ENCODE peak calls at places on chromosome 13, in six cellular contexts. One of them, this sample, is unnamed.

GRCh38 chr13:106029901-106030300 is 505.6 kb downstream of the EFNB2 start:
- DNase-seq in thoracic aorta: no peak
- DNase-seq in CD4-positive, CD25-positive, alpha-beta regulatory T cell: no peak
- DNase-seq in upper lobe of left lung: no peak
- DNase-seq in heart left ventricle: no peak
- DNase-seq in ovary: no peak
- DNase-seq in this sample: no peak

GRCh38 chr13:100301418-100301817 is 212.5 kb downstream of the PCCA start:
- DNase-seq in thoracic aorta: no peak
- DNase-seq in CD4-positive, CD25-positive, alpha-beta regulatory T cell: no peak
- DNase-seq in upper lobe of left lung: no peak
- DNase-seq in heart left ventricle: no peak
- DNase-seq in ovary: no peak
- DNase-seq in this sample: no peak

GRCh38 chr13:95536629-95537241 is 15.8 kb upstream of the CLDN10 start:
- DNase-seq in thoracic aorta: no peak
- DNase-seq in CD4-positive, CD25-positive, alpha-beta regulatory T cell: peak; percentile 6
- DNase-seq in upper lobe of left lung: no peak
- DNase-seq in heart left ventricle: no peak
- DNase-seq in ovary: no peak
- DNase-seq in this sample: no peak

GRCh38 chr13:73970413-73971055 is 163.7 kb downstream of the KLF12 start:
- DNase-seq in thoracic aorta: no peak
- DNase-seq in CD4-positive, CD25-positive, alpha-beta regulatory T cell: no peak
- DNase-seq in upper lobe of left lung: no peak
- DNase-seq in heart left ventricle: no peak
- DNase-seq in ovary: no peak
- DNase-seq in this sample: no peak

GRCh38 chr13:112056739-112057433 is 10.1 kb upstream of the SOX1 start:
- DNase-seq in thoracic aorta: no peak
- DNase-seq in CD4-positive, CD25-positive, alpha-beta regulatory T cell: no peak
- DNase-seq in upper lobe of left lung: peak; percentile 80
- DNase-seq in heart left ventricle: no peak
- DNase-seq in ovary: no peak
- DNase-seq in this sample: no peak

GRCh38 chr13:51811920-51812328 is 8.0 kb upstream of the DHRS12 start:
- DNase-seq in thoracic aorta: no peak
- DNase-seq in CD4-positive, CD25-positive, alpha-beta regulatory T cell: no peak
- DNase-seq in upper lobe of left lung: no peak
- DNase-seq in heart left ventricle: peak; percentile 40
- DNase-seq in ovary: no peak
- DNase-seq in this sample: no peak

GRCh38 chr13:78934336-78934735 is 275.4 kb upstream of the OBI1 start:
- DNase-seq in thoracic aorta: no peak
- DNase-seq in CD4-positive, CD25-positive, alpha-beta regulatory T cell: no peak
- DNase-seq in upper lobe of left lung: no peak
- DNase-seq in heart left ventricle: no peak
- DNase-seq in ovary: no peak
- DNase-seq in this sample: no peak

GRCh38 chr13:34156841-34157365 is 339.0 kb downstream of the RFC3 start:
- DNase-seq in thoracic aorta: peak; percentile 66
- DNase-seq in CD4-positive, CD25-positive, alpha-beta regulatory T cell: no peak
- DNase-seq in upper lobe of left lung: no peak
- DNase-seq in heart left ventricle: peak; percentile 82
- DNase-seq in ovary: peak; percentile 40
- DNase-seq in this sample: peak; percentile 47

GRCh38 chr13:84121456-84121855 is 239.2 kb upstream of the SLITRK1 start:
- DNase-seq in thoracic aorta: no peak
- DNase-seq in CD4-positive, CD25-positive, alpha-beta regulatory T cell: no peak
- DNase-seq in upper lobe of left lung: no peak
- DNase-seq in heart left ventricle: no peak
- DNase-seq in ovary: no peak
- DNase-seq in this sample: no peak

GRCh38 chr13:89923731-89924130 is 1423.8 kb upstream of the MIR17HG start:
- DNase-seq in thoracic aorta: no peak
- DNase-seq in CD4-positive, CD25-positive, alpha-beta regulatory T cell: no peak
- DNase-seq in upper lobe of left lung: no peak
- DNase-seq in heart left ventricle: no peak
- DNase-seq in ovary: no peak
- DNase-seq in this sample: no peak

GRCh38 chr13:76148926-76149325 is 512.8 kb downstream of the LMO7 start:
- DNase-seq in thoracic aorta: no peak
- DNase-seq in CD4-positive, CD25-positive, alpha-beta regulatory T cell: no peak
- DNase-seq in upper lobe of left lung: no peak
- DNase-seq in heart left ventricle: no peak
- DNase-seq in ovary: no peak
- DNase-seq in this sample: no peak

GRCh38 chr13:20348018-20348417 is 115.9 kb upstream of the GJB6 start:
- DNase-seq in thoracic aorta: no peak
- DNase-seq in CD4-positive, CD25-positive, alpha-beta regulatory T cell: no peak
- DNase-seq in upper lobe of left lung: no peak
- DNase-seq in heart left ventricle: no peak
- DNase-seq in ovary: no peak
- DNase-seq in this sample: no peak

GRCh38 chr13:45441633-45442032 is 23.1 kb upstream of the COG3 start:
- DNase-seq in thoracic aorta: no peak
- DNase-seq in CD4-positive, CD25-positive, alpha-beta regulatory T cell: no peak
- DNase-seq in upper lobe of left lung: no peak
- DNase-seq in heart left ventricle: no peak
- DNase-seq in ovary: no peak
- DNase-seq in this sample: no peak

GRCh38 chr13:93535256-93535655 is 308.6 kb downstream of the GPC6 start:
- DNase-seq in thoracic aorta: no peak
- DNase-seq in CD4-positive, CD25-positive, alpha-beta regulatory T cell: no peak
- DNase-seq in upper lobe of left lung: no peak
- DNase-seq in heart left ventricle: no peak
- DNase-seq in ovary: no peak
- DNase-seq in this sample: no peak

GRCh38 chr13:113033498-113033897 is 64.5 kb downstream of the MCF2L start:
- DNase-seq in thoracic aorta: no peak
- DNase-seq in CD4-positive, CD25-positive, alpha-beta regulatory T cell: no peak
- DNase-seq in upper lobe of left lung: peak; percentile 41
- DNase-seq in heart left ventricle: peak; percentile 20
- DNase-seq in ovary: no peak
- DNase-seq in this sample: no peak

GRCh38 chr13:111483621-111483987 is 163.2 kb downstream of the TEX29 start:
- DNase-seq in thoracic aorta: no peak
- DNase-seq in CD4-positive, CD25-positive, alpha-beta regulatory T cell: no peak
- DNase-seq in upper lobe of left lung: no peak
- DNase-seq in heart left ventricle: no peak
- DNase-seq in ovary: no peak
- DNase-seq in this sample: peak; percentile 9

GRCh38 chr13:27487776-27488175 is 37.4 kb upstream of the MTIF3 start:
- DNase-seq in thoracic aorta: no peak
- DNase-seq in CD4-positive, CD25-positive, alpha-beta regulatory T cell: no peak
- DNase-seq in upper lobe of left lung: no peak
- DNase-seq in heart left ventricle: no peak
- DNase-seq in ovary: no peak
- DNase-seq in this sample: no peak

GRCh38 chr13:74226791-74227475 is 92.7 kb upstream of the KLF12 start:
- DNase-seq in thoracic aorta: no peak
- DNase-seq in CD4-positive, CD25-positive, alpha-beta regulatory T cell: no peak
- DNase-seq in upper lobe of left lung: no peak
- DNase-seq in heart left ventricle: no peak
- DNase-seq in ovary: no peak
- DNase-seq in this sample: no peak

GRCh38 chr13:113098163-113098732 is 7.3 kb upstream of the F7 start:
- DNase-seq in thoracic aorta: no peak
- DNase-seq in CD4-positive, CD25-positive, alpha-beta regulatory T cell: no peak
- DNase-seq in upper lobe of left lung: peak; percentile 66
- DNase-seq in heart left ventricle: no peak
- DNase-seq in ovary: no peak
- DNase-seq in this sample: no peak

GRCh38 chr13:110010433-110011135 is 224.2 kb upstream of the IRS2 start:
- DNase-seq in thoracic aorta: no peak
- DNase-seq in CD4-positive, CD25-positive, alpha-beta regulatory T cell: no peak
- DNase-seq in upper lobe of left lung: no peak
- DNase-seq in heart left ventricle: no peak
- DNase-seq in ovary: no peak
- DNase-seq in this sample: no peak

GRCh38 chr13:95155504-95155903 is 145.7 kb downstream of the ABCC4 start:
- DNase-seq in thoracic aorta: no peak
- DNase-seq in CD4-positive, CD25-positive, alpha-beta regulatory T cell: no peak
- DNase-seq in upper lobe of left lung: no peak
- DNase-seq in heart left ventricle: no peak
- DNase-seq in ovary: no peak
- DNase-seq in this sample: no peak

GRCh38 chr13:33634526-33635111 is 183.3 kb upstream of the RFC3 start:
- DNase-seq in thoracic aorta: no peak
- DNase-seq in CD4-positive, CD25-positive, alpha-beta regulatory T cell: no peak
- DNase-seq in upper lobe of left lung: peak; percentile 3
- DNase-seq in heart left ventricle: no peak
- DNase-seq in ovary: no peak
- DNase-seq in this sample: no peak

GRCh38 chr13:60158321-60158801 is 5.4 kb downstream of the DIAPH3 start:
- DNase-seq in thoracic aorta: no peak
- DNase-seq in CD4-positive, CD25-positive, alpha-beta regulatory T cell: no peak
- DNase-seq in upper lobe of left lung: no peak
- DNase-seq in heart left ventricle: no peak
- DNase-seq in ovary: no peak
- DNase-seq in this sample: no peak

GRCh38 chr13:110644892-110645521 is 29.7 kb downstream of the NAXD start:
- DNase-seq in thoracic aorta: no peak
- DNase-seq in CD4-positive, CD25-positive, alpha-beta regulatory T cell: peak; percentile 46
- DNase-seq in upper lobe of left lung: peak; percentile 88
- DNase-seq in heart left ventricle: peak; percentile 59
- DNase-seq in ovary: peak; percentile 69
- DNase-seq in this sample: peak; percentile 70

GRCh38 chr13:39038569-39038898 is 278 bp downstream of the NHLRC3 start:
- DNase-seq in thoracic aorta: no peak
- DNase-seq in CD4-positive, CD25-positive, alpha-beta regulatory T cell: peak; percentile 70
- DNase-seq in upper lobe of left lung: peak; percentile 70
- DNase-seq in heart left ventricle: peak; percentile 37
- DNase-seq in ovary: no peak
- DNase-seq in this sample: peak; percentile 62

GRCh38 chr13:67267136-67267535 is 37.0 kb upstream of the PCDH9 start:
- DNase-seq in thoracic aorta: no peak
- DNase-seq in CD4-positive, CD25-positive, alpha-beta regulatory T cell: no peak
- DNase-seq in upper lobe of left lung: no peak
- DNase-seq in heart left ventricle: no peak
- DNase-seq in ovary: no peak
- DNase-seq in this sample: no peak

GRCh38 chr13:25292301-25292700 is 5.0 kb upstream of the MTMR6 start:
- DNase-seq in thoracic aorta: no peak
- DNase-seq in CD4-positive, CD25-positive, alpha-beta regulatory T cell: no peak
- DNase-seq in upper lobe of left lung: no peak
- DNase-seq in heart left ventricle: no peak
- DNase-seq in ovary: no peak
- DNase-seq in this sample: no peak

GRCh38 chr13:98976941-98977340 is 923 bp downstream of the DOCK9 start:
- DNase-seq in thoracic aorta: no peak
- DNase-seq in CD4-positive, CD25-positive, alpha-beta regulatory T cell: no peak
- DNase-seq in upper lobe of left lung: no peak
- DNase-seq in heart left ventricle: no peak
- DNase-seq in ovary: no peak
- DNase-seq in this sample: no peak

GRCh38 chr13:98976338-98976737 is 1.5 kb downstream of the DOCK9 start:
- DNase-seq in thoracic aorta: no peak
- DNase-seq in CD4-positive, CD25-positive, alpha-beta regulatory T cell: no peak
- DNase-seq in upper lobe of left lung: no peak
- DNase-seq in heart left ventricle: no peak
- DNase-seq in ovary: no peak
- DNase-seq in this sample: no peak

GRCh38 chr13:98974053-98974452 is 3.8 kb downstream of the DOCK9 start:
- DNase-seq in thoracic aorta: no peak
- DNase-seq in CD4-positive, CD25-positive, alpha-beta regulatory T cell: no peak
- DNase-seq in upper lobe of left lung: no peak
- DNase-seq in heart left ventricle: no peak
- DNase-seq in ovary: no peak
- DNase-seq in this sample: no peak

GRCh38 chr13:98977568-98978270 is at the start of gene DOCK9:
- DNase-seq in thoracic aorta: no peak
- DNase-seq in CD4-positive, CD25-positive, alpha-beta regulatory T cell: no peak
- DNase-seq in upper lobe of left lung: peak; percentile 45
- DNase-seq in heart left ventricle: peak; percentile 74
- DNase-seq in ovary: peak; percentile 46
- DNase-seq in this sample: no peak

DNA sequence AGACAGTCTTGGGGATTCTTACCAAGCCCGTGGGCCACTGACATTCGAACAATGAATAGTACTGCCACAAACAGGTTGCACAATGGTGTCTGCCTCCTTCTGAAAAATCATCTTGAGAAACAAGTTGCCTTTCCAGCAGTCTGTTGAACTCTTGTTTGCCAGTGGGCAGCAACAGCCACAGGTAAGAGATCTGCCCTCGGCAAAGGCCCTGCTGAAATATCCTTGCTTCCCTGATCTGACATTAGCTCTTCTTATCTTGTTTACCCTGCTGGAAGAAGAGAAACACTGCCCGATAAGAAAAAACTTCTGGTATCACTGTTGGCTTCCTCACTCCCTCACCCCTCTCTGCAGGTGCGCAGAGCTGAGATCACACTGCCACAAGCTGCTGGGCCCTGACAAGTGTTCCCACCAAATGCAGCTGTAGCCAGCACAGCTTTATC is 2.0 kb downstream of the DOCK9 start:
- DNase-seq in thoracic aorta: no peak
- DNase-seq in CD4-positive, CD25-positive, alpha-beta regulatory T cell: no peak
- DNase-seq in upper lobe of left lung: no peak
- DNase-seq in heart left ventricle: no peak
- DNase-seq in ovary: no peak
- DNase-seq in this sample: no peak
- H3K4me1 ChIP-seq in thoracic aorta: peaks cover 4% of the 10 kb centered on the region
- H3K4me1 ChIP-seq in CD4-positive, CD25-positive, alpha-beta regulatory T cell: no peaks in the 10 kb centered on the region
- H3K4me1 ChIP-seq in upper lobe of left lung: peaks cover 35% of the 10 kb centered on the region
- H3K4me1 ChIP-seq in heart left ventricle: peaks cover 54% of the 10 kb centered on the region
- H3K4me1 ChIP-seq in ovary: peaks cover 2% of the 10 kb centered on the region
- H3K4me1 ChIP-seq in this sample: no peaks in the 10 kb centered on the region

GRCh38 chr13:71874490-71874889 is 7.5 kb upstream of the DACH1 start:
- DNase-seq in thoracic aorta: no peak
- DNase-seq in CD4-positive, CD25-positive, alpha-beta regulatory T cell: no peak
- DNase-seq in upper lobe of left lung: no peak
- DNase-seq in heart left ventricle: no peak
- DNase-seq in ovary: no peak
- DNase-seq in this sample: no peak
- H3K4me1 ChIP-seq in thoracic aorta: no peaks in the 10 kb centered on the region
- H3K4me1 ChIP-seq in CD4-positive, CD25-positive, alpha-beta regulatory T cell: no peaks in the 10 kb centered on the region
- H3K4me1 ChIP-seq in upper lobe of left lung: peaks cover 14% of the 10 kb centered on the region
- H3K4me1 ChIP-seq in heart left ventricle: no peaks in the 10 kb centered on the region
- H3K4me1 ChIP-seq in ovary: no peaks in the 10 kb centered on the region
- H3K4me1 ChIP-seq in this sample: peaks cover 5% of the 10 kb centered on the region

DNA sequence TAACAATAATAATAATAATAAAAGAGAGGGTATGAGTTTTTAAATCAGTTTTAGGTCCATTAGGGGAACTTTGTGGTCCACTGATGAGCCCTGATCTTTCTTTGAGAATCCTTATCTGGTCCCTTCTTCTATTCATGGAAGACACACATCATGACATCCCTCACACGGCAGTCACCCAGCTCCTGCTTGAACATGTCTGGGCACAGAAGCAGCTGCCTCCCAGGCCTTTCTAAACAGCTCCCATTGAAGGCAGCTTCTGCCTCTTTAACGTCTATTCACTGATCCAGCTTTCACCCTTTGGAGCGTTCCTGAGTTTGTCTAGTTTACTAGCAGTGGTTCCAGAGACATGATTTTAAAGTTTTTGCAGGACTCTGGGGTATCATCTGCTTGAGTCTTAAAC is 42.6 kb upstream of the STK24 start:
- DNase-seq in thoracic aorta: no peak
- DNase-seq in CD4-positive, CD25-positive, alpha-beta regulatory T cell: no peak
- DNase-seq in upper lobe of left lung: no peak
- DNase-seq in heart left ventricle: no peak
- DNase-seq in ovary: no peak
- DNase-seq in this sample: no peak
- H3K4me1 ChIP-seq in thoracic aorta: peaks cover 8% of the 10 kb centered on the region
- H3K4me1 ChIP-seq in CD4-positive, CD25-positive, alpha-beta regulatory T cell: no peaks in the 10 kb centered on the region
- H3K4me1 ChIP-seq in upper lobe of left lung: no peaks in the 10 kb centered on the region
- H3K4me1 ChIP-seq in heart left ventricle: no peaks in the 10 kb centered on the region
- H3K4me1 ChIP-seq in ovary: no peaks in the 10 kb centered on the region
- H3K4me1 ChIP-seq in this sample: no peaks in the 10 kb centered on the region

GRCh38 chr13:41018583-41018909 is 570 bp downstream of the ELF1 start:
- DNase-seq in thoracic aorta: no peak
- DNase-seq in CD4-positive, CD25-positive, alpha-beta regulatory T cell: no peak
- DNase-seq in upper lobe of left lung: no peak
- DNase-seq in heart left ventricle: no peak
- DNase-seq in ovary: no peak
- DNase-seq in this sample: no peak
- H3K4me1 ChIP-seq in thoracic aorta: peaks cover 18% of the 10 kb centered on the region
- H3K4me1 ChIP-seq in CD4-positive, CD25-positive, alpha-beta regulatory T cell: peaks cover 36% of the 10 kb centered on the region
- H3K4me1 ChIP-seq in upper lobe of left lung: peaks cover 29% of the 10 kb centered on the region
- H3K4me1 ChIP-seq in heart left ventricle: peaks cover 50% of the 10 kb centered on the region
- H3K4me1 ChIP-seq in ovary: peaks cover 1% of the 10 kb centered on the region
- H3K4me1 ChIP-seq in this sample: no peaks in the 10 kb centered on the region

This sample was measured in right lobe of liver.